ENCODE peak calls at places on chromosomes 3 and 15, in ten cellular contexts. N is transverse colon, M is A549, O is upper lobe of left lung, T is IMR-90, V is HepG2, U is ovary, W is heart left ventricle, J is spleen, A is uterus. D is an unnamed sample.

GRCh38 chr3:4335840-4336579 is 32.8 kb downstream of the SETMAR start:
- DNase-seq in N (no peak), M (no peak), O (no peak), T (no peak), V (no peak), U (no peak), W (no peak), J (no peak), A (no peak), D (no peak)

GRCh38 chr3:119333773-119334492 is 39.8 kb downstream of the ARHGAP31 start:
- DNase-seq in N (no peak), M (no peak), O (no peak), T (no peak), V (no peak), U (peak), W (peak), J (no peak), A (no peak), D (no peak)

GRCh38 chr3:32934150-32934742 is 17.2 kb upstream of the CCR4 start:
- DNase-seq in N (no peak), M (peak), O (no peak), T (peak), V (no peak), U (no peak), W (no peak), J (no peak), A (no peak), D (peak)

GRCh38 chr3:64187065-64187959 is 38.0 kb downstream of the PRICKLE2 start:
- DNase-seq in N (peak), M (peak), O (peak), T (peak), V (peak), U (peak), W (peak), J (no peak), A (peak), D (no peak)

GRCh38 chr15:36877796-36878744 is 222.3 kb downstream of the MEIS2 start:
- DNase-seq in N (no peak), M (no peak), O (peak), T (no peak), V (no peak), U (no peak), W (peak), J (no peak), A (no peak), D (no peak)

GRCh38 chr3:111729087-111729846 is 129.8 kb upstream of the PHLDB2 start:
- DNase-seq in N (no peak), M (no peak), O (no peak), T (peak), V (no peak), U (peak), W (peak), J (no peak), A (peak), D (peak)

GRCh38 chr3:48997714-48998637 is 7.9 kb downstream of the P4HTM start:
- DNase-seq in N (no peak), M (no peak), O (no peak), T (no peak), V (no peak), U (no peak), W (no peak), J (no peak), A (no peak), D (no peak)

GRCh38 chr3:197007296-197007940 is 22.2 kb downstream of the MELTF start:
- DNase-seq in N (no peak), M (no peak), O (no peak), T (no peak), V (no peak), U (no peak), W (peak), J (peak), A (no peak), D (no peak)

GRCh38 chr15:46409879-46410278 is 775.0 kb downstream of the SQOR start:
- DNase-seq in N (no peak), M (no peak), O (no peak), T (no peak), V (no peak), U (no peak), W (no peak), J (no peak), A (no peak), D (no peak)

GRCh38 chr3:117656391-117656790 is 946.8 kb downstream of the TUSC7 start:
- DNase-seq in N (no peak), M (no peak), O (no peak), T (no peak), V (no peak), U (no peak), W (no peak), J (no peak), A (no peak), D (no peak)

GRCh38 chr3:30156586-30157498 is 449.6 kb upstream of the TGFBR2 start:
- DNase-seq in N (no peak), M (peak), O (no peak), T (peak), V (peak), U (no peak), W (no peak), J (no peak), A (no peak), D (no peak)

GRCh38 chr3:152301745-152302181 is 33.0 kb downstream of the MBNL1 start:
- DNase-seq in N (no peak), M (no peak), O (no peak), T (no peak), V (no peak), U (no peak), W (no peak), J (no peak), A (no peak), D (no peak)

GRCh38 chr3:56976666-56977560 is 83.6 kb upstream of the SPATA12 start:
- DNase-seq in N (no peak), M (no peak), O (no peak), T (peak), V (no peak), U (peak), W (no peak), J (no peak), A (peak), D (no peak)

GRCh38 chr3:105907790-105908189 is 39.0 kb upstream of the CBLB start:
- DNase-seq in N (no peak), M (no peak), O (no peak), T (no peak), V (no peak), U (no peak), W (no peak), J (no peak), A (no peak), D (no peak)

GRCh38 chr3:141275032-141275422 is 43.4 kb downstream of the PXYLP1 start:
- DNase-seq in N (no peak), M (no peak), O (no peak), T (peak), V (peak), U (no peak), W (no peak), J (no peak), A (no peak), D (no peak)

GRCh38 chr3:11074441-11074840 is 79.9 kb upstream of the HRH1 start:
- DNase-seq in N (no peak), M (no peak), O (peak), T (no peak), V (no peak), U (no peak), W (no peak), J (peak), A (no peak), D (no peak)

GRCh38 chr15:92158426-92158825 is 235.3 kb upstream of the ST8SIA2 start:
- DNase-seq in N (no peak), M (peak), O (no peak), T (peak), V (no peak), U (no peak), W (no peak), J (no peak), A (no peak), D (no peak)

GRCh38 chr15:45126535-45127158 is 3.0 kb downstream of the DUOXA1 start:
- DNase-seq in N (no peak), M (peak), O (no peak), T (peak), V (peak), U (no peak), W (no peak), J (no peak), A (no peak), D (no peak)

GRCh38 chr15:101578443-101578894 is 73.7 kb downstream of the TM2D3 start:
- DNase-seq in N (peak), M (peak), O (no peak), T (no peak), V (peak), U (no peak), W (peak), J (no peak), A (no peak), D (no peak)

GRCh38 chr15:81752974-81753373 is 292.8 kb downstream of the MEX3B start:
- DNase-seq in N (no peak), M (no peak), O (no peak), T (no peak), V (no peak), U (no peak), W (no peak), J (no peak), A (no peak), D (no peak)

GRCh38 chr15:77693576-77693975 is 60.9 kb upstream of the LINGO1 start:
- DNase-seq in N (no peak), M (no peak), O (no peak), T (no peak), V (no peak), U (no peak), W (no peak), J (no peak), A (no peak), D (no peak)

GRCh38 chr3:8937064-8938020 is 25.9 kb downstream of the RAD18 start:
- DNase-seq in N (no peak), M (peak), O (no peak), T (peak), V (peak), U (no peak), W (no peak), J (no peak), A (no peak), D (no peak)

GRCh38 chr3:150104564-150104963 is 133.9 kb upstream of the PFN2 start:
- DNase-seq in N (no peak), M (no peak), O (no peak), T (no peak), V (no peak), U (no peak), W (no peak), J (no peak), A (no peak), D (no peak)

GRCh38 chr3:169044341-169045113 is 619.0 kb downstream of the MECOM start:
- DNase-seq in N (no peak), M (peak), O (no peak), T (peak), V (no peak), U (no peak), W (no peak), J (no peak), A (no peak), D (no peak)

GRCh38 chr3:35383719-35384555 is 255.4 kb upstream of the ARPP21 start:
- DNase-seq in N (no peak), M (peak), O (no peak), T (no peak), V (no peak), U (no peak), W (no peak), J (no peak), A (no peak), D (no peak)

GRCh38 chr15:76185716-76186115 is 125.6 kb downstream of the ETFA start:
- DNase-seq in N (no peak), M (peak), O (no peak), T (peak), V (peak), U (no peak), W (no peak), J (no peak), A (no peak), D (no peak)

GRCh38 chr3:51568041-51568440 is 29.5 kb downstream of the RAD54L2 start:
- DNase-seq in N (no peak), M (no peak), O (no peak), T (no peak), V (no peak), U (no peak), W (no peak), J (no peak), A (no peak), D (no peak)
- H3K27ac ChIP-seq in N (no peak), M (no peak), O (no peak), T (no peak), V (no peak), U (no peak), W (no peak), J (peak), A (no peak), D (no peak)

GRCh38 chr3:53234841-53235232 is 21.0 kb downstream of the TKT start:
- DNase-seq in N (no peak), M (no peak), O (no peak), T (no peak), V (no peak), U (no peak), W (peak), J (no peak), A (no peak), D (no peak)

GRCh38 chr3:53235545-53235944 is 20.3 kb downstream of the TKT start:
- DNase-seq in N (no peak), M (no peak), O (no peak), T (no peak), V (no peak), U (no peak), W (peak), J (no peak), A (no peak), D (no peak)

GRCh38 chr3:53234130-53234840 is 21.5 kb downstream of the TKT start:
- DNase-seq in N (no peak), M (no peak), O (no peak), T (no peak), V (no peak), U (no peak), W (peak), J (no peak), A (no peak), D (no peak)

GRCh38 chr3:53238051-53238850 is 17.6 kb downstream of the TKT start:
- DNase-seq in N (peak), M (peak), O (peak), T (peak), V (peak), U (no peak), W (peak), J (no peak), A (no peak), D (no peak)

DNA sequence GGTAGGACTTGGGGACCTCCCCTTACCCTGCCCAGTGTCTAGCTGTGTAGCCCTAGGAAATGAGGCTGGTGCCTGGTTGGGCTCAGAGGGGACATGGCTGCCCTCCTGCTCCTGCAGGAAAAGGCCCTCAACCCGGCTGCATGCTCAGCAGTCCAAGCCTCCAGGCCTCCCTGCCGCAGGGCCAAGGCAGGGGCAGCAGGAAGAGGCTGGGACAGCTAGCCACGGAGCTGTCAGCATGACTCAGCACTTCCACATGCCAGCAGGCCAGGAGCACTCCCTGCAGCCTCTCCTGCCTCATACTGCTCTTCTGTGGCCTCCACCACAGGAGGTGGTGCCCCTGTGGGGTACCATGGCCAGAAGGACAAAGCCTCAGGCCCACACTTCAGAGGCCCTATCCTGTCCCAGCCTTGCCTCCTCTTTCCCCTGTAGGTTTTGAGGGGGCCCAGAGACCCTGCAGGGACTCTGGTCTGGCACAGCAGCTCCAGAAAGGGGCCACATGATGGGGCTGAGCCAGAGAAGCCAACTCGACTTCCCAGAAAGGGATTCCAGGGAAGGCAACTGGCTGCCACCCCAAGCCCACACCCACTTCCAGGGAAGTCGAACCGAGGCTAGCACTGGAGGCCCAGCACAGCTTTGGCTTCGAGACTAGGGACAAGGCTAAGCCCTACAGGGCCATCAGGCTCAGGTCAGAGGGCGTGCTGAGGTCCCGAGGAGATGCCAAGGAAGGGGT is 19.5 kb downstream of the TKT start:
- DNase-seq in N (peak), M (peak), O (peak), T (peak), V (peak), U (peak), W (peak), J (peak), A (peak), D (peak)
- TF ChIP-seq POLR2A in N (no peak), M (no peak), O (no peak), T (no peak), V (no peak), U (no peak), W (no peak), J (no peak), A (no peak), D (no peak)

DNA sequence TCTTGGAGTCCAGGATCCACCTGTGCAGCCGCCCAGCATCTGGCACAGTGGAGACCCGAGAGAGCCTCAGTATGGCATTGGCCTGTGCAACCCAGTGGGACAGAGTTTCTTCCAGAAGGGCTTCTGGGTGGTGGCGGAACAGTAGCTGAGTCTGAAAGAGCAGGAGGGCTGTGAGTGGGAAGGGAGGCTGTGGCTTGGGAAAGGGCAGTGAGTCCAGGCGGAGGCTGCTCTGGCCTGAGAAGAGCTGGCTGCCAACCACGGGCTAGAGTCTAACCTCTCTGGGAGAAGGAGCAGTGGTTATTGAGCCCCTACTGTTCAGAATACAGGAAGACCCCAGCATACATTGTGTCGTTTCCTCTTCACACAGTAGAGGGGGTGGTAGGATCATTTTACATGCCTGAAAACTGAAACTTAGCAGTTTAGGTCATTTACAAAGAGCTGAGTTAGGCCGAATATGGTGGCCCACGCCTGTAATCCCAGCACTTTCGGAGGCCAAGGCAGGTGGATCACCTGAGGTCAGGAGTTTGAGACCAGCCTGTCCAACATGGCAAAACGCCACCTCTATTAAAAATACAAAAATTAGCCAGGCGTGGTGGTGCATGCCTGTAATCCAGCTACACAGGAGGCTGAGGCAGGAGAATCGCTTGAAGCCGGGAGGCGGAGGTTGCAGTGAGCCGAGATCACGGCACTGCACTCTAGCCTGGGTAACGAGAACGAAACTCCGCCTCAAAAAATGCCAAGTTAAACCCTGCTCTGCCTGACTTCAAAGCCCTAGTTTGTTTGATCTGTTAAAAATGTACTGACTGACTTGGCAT is 3.2 kb downstream of the AEN start:
- DNase-seq in N (no peak), M (no peak), O (no peak), T (peak), V (peak), U (peak), W (no peak), J (no peak), A (no peak), D (no peak)
- H3K4me3 ChIP-seq in N (no peak), M (peak), O (peak), T (no peak), V (peak), U (no peak), W (peak), J (peak), A (no peak), D (no peak)

DNA sequence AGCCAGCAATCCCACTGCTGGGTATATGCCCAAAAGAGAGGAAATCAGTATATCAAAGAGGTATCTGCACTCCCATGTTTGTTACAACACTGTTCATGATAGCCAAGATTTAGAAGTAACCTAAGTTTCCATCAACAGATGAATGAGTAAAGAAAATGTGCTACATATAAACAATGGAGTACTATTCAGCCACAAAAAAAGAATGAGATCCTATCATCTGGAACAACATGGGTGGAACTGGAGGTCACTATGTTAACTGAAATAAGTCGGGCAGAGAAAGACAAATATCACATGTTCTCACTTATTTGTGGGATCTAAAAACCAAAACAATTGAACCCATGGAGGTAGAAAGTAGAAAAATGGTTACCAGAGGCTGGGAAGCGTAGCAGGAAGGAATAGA is 108.2 kb downstream of the TBC1D5 start:
- DNase-seq in N (no peak), M (no peak), O (no peak), T (no peak), V (no peak), U (no peak), W (no peak), J (no peak), A (no peak), D (no peak)
- H3K27ac ChIP-seq in N (no peak), M (peak), O (no peak), T (no peak), V (no peak), U (no peak), W (no peak), J (no peak), A (no peak), D (no peak)

DNA sequence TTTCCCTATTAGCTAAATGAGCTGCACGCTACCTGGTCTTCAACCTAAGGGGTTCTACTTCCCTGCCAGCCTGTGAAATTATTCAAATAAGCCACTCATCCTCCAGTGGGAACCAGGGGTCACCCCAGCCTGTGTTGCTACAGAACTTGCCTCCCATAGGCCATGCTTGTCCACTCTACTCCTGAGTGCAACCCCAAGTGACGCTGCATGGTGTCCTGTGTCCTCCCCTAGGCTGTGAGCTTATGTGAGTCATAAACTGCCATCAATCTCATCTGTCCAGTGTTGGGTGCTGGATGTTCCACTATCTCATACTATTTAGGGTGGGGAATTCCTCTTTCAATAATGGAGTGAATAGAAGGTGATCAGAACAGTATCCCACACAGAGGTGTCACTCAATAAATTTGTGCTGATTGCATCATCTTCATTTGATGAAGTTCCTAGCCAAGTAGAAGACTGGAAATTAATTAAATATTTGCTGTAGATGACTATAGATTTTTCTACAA is 49.8 kb upstream of the SSR3 start:
- DNase-seq in N (no peak), M (no peak), O (no peak), T (no peak), V (no peak), U (no peak), W (no peak), J (no peak), A (no peak), D (no peak)
- TF ChIP-seq POLR2A in N (no peak), M (no peak), O (no peak), T (no peak), V (no peak), U (no peak), W (no peak), J (no peak), A (no peak), D (no peak)

GRCh38 chr15:54518145-54518941 is 540.1 kb downstream of the UNC13C start:
- DNase-seq in N (no peak), M (no peak), O (no peak), T (no peak), V (no peak), U (no peak), W (no peak), J (no peak), A (no peak), D (no peak)

GRCh38 chr15:54515664-54516582 is 537.7 kb downstream of the UNC13C start:
- DNase-seq in N (no peak), M (no peak), O (no peak), T (no peak), V (no peak), U (no peak), W (no peak), J (no peak), A (no peak), D (no peak)

GRCh38 chr15:54519577-54519976 is 541.3 kb downstream of the UNC13C start:
- DNase-seq in N (no peak), M (no peak), O (no peak), T (no peak), V (no peak), U (no peak), W (no peak), J (no peak), A (no peak), D (no peak)
- H3K4me3 ChIP-seq in N (no peak), M (no peak), O (no peak), T (no peak), V (no peak), U (no peak), W (no peak), J (no peak), A (no peak), D (no peak)